ENCODE peak calls at places on chromosomes 6 and 20, in four cellular contexts. E is H1, D is mesenchymal stem cell, G is neuronal stem cell. R is an unnamed sample.
A peak's percentile ranks its signal among the peaks of the same experiment; 100 is the strongest.

GRCh38 chr6:111625511-111626331 is 20.0 kb upstream of the TRAF3IP2 start:
- DNase-seq in E (no peak), D (peak; percentile 14), G (no peak), R (no peak)

GRCh38 chr6:2110504-2110903 is 134.9 kb downstream of the GMDS start:
- DNase-seq in E (no peak), D (peak; percentile 4), G (no peak), R (no peak)

GRCh38 chr20:59693587-59693986 is 89.2 kb downstream of the PHACTR3 start:
- DNase-seq in E (no peak), D (no peak), G (no peak), R (no peak)

GRCh38 chr6:72182337-72183246 is 296.2 kb downstream of the RIMS1 start:
- DNase-seq in E (peak; percentile 38), D (peak; percentile 33), G (peak; percentile 58), R (peak; percentile 79)

GRCh38 chr6:81553246-81553645 is 199.2 kb downstream of the TENT5A start:
- DNase-seq in E (no peak), D (no peak), G (no peak), R (no peak)

GRCh38 chr6:117706504-117706903 is 31.2 kb downstream of the NUS1 start:
- DNase-seq in E (no peak), D (no peak), G (no peak), R (no peak)

GRCh38 chr6:3484240-3484639 is 27.4 kb upstream of the SLC22A23 start:
- DNase-seq in E (no peak), D (peak; percentile 70), G (no peak), R (no peak)

GRCh38 chr6:167921831-167922230 is 75.6 kb upstream of the KIF25 start:
- DNase-seq in E (no peak), D (no peak), G (no peak), R (no peak)

GRCh38 chr6:52509281-52510212 is 67.3 kb downstream of the TRAM2 start:
- DNase-seq in E (no peak), D (no peak), G (no peak), R (no peak)

GRCh38 chr6:36596359-36596758 is 2.2 kb downstream of the SRSF3 start:
- DNase-seq in E (no peak), D (no peak), G (no peak), R (no peak)

GRCh38 chr20:37336369-37337207 is 9.4 kb upstream of the SRC start:
- DNase-seq in E (no peak), D (peak; percentile 71), G (no peak), R (peak; percentile 72)

GRCh38 chr20:50635676-50636600 is 55.4 kb downstream of the RIPOR3 start:
- DNase-seq in E (no peak), D (peak; percentile 88), G (no peak), R (peak; percentile 94)

GRCh38 chr6:7138921-7139358 is 31.2 kb downstream of the RREB1 start:
- DNase-seq in E (no peak), D (no peak), G (no peak), R (peak; percentile 64)

GRCh38 chr20:34240698-34241615 is at the start of gene ASIP:
- DNase-seq in E (no peak), D (no peak), G (no peak), R (no peak)

GRCh38 chr20:34235875-34236274 is 5.3 kb upstream of the ASIP start:
- DNase-seq in E (no peak), D (no peak), G (no peak), R (no peak)

GRCh38 chr20:34242879-34243278 is 1.7 kb downstream of the ASIP start:
- DNase-seq in E (no peak), D (no peak), G (no peak), R (no peak)

GRCh38 chr20:34237942-34238341 is 3.3 kb upstream of the ASIP start:
- DNase-seq in E (no peak), D (no peak), G (no peak), R (no peak)

GRCh38 chr20:34240121-34240520 is 1.1 kb upstream of the ASIP start:
- DNase-seq in E (no peak), D (no peak), G (no peak), R (no peak)
- H2BK15ac ChIP-seq in E (no peak overlapping the region), D (no peak overlapping the region), G (no peak overlapping the region), R (no peak overlapping the region)

GRCh38 chr6:12024715-12025434 is 12.8 kb downstream of the HIVEP1 start:
- DNase-seq in E (no peak), D (peak; percentile 86), G (no peak), R (no peak)
- H3K14ac ChIP-seq in E (no peak overlapping the region), D (no peak overlapping the region), G (no peak overlapping the region), R (no peak overlapping the region)

GRCh38 chr6:50840814-50841192 is 22.1 kb downstream of the TFAP2B start:
- DNase-seq in E (no peak), D (no peak), G (no peak), R (no peak)

GRCh38 chr6:50843842-50844241 is 25.2 kb downstream of the TFAP2B start:
- DNase-seq in E (no peak), D (no peak), G (no peak), R (peak; percentile 93)

GRCh38 chr6:50842861-50843384 is 24.3 kb downstream of the TFAP2B start:
- DNase-seq in E (no peak), D (no peak), G (no peak), R (peak; percentile 78)

GRCh38 chr6:50840112-50840813 is 21.6 kb downstream of the TFAP2B start:
- DNase-seq in E (no peak), D (no peak), G (no peak), R (peak; percentile 34)

DNA sequence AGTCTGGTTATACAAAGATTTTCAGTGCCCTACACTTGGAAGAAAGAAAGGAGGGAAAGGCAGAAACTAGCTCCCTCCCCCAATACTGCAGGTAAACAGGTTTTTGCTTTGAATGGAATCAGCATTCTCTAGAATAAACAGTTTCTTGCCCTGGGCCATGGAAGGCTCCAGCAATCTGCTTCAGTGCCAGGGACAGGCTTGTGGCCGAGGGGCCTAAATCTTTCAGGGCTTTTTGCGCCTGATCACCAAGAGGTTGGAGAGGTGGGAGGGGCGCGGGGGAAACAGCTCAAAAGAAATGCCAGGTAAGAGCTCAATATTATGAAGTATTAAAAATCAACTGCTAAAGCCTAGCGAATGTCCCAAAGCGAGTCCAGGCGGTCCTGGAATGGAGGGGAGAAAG is 23.8 kb downstream of the TFAP2B start:
- DNase-seq in E (no peak), D (no peak), G (no peak), R (peak; percentile 59)
- H2BK12ac ChIP-seq in E (no peak overlapping the region), D (no peak overlapping the region), G (no peak overlapping the region), R (no peak overlapping the region)

GRCh38 chr6:41938590-41938989 is 3.0 kb downstream of the CCND3 start:
- DNase-seq in E (no peak), D (no peak), G (no peak), R (no peak)
- H2BK15ac ChIP-seq in E (peak overlapping the region; percentile 97), D (peak overlapping the region; percentile 53), G (no peak overlapping the region), R (no peak overlapping the region)

DNA sequence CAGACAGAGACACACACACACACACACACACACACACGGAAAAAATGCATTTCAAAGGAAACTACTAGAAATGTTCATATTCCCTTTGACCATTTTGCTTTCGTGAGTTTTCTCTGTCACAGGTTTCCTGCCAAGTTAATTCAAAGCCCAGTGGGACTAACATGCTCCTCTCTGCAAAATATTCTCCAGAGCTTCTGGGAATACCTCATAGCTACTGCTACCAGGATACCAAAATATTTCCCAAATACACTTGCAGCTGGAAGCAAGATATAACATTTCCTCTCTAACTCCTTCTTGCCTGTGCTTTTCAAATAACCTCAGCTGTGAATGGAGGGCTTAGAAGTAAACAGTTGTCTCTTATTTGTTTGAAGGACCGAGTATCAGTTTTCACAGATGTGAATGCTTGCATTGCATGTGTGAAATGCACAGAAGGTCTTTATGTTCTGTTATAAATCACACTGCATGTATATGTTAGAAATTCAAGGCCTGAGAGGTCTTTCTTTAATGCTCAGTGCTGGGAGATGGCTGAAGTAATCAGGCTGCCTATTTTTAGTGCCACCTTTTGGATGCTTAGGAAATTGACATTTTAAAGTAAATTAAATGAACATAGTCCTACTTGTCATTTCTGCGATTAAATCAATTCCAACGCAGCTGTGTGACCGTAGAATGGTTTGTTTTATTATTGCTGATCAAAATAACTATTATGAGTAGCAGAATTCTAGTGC is 8.7 kb upstream of the FAM209A start:
- DNase-seq in E (no peak), D (peak; percentile 19), G (no peak), R (no peak)
- H3K14ac ChIP-seq in E (no peak overlapping the region), D (no peak overlapping the region), G (no peak overlapping the region), R (no peak overlapping the region)

GRCh38 chr20:44171775-44172571 is 15.0 kb downstream of the JPH2 start:
- DNase-seq in E (no peak), D (no peak), G (no peak), R (no peak)
- H2BK12ac ChIP-seq in E (no peak overlapping the region), D (no peak overlapping the region), G (no peak overlapping the region), R (no peak overlapping the region)

DNA sequence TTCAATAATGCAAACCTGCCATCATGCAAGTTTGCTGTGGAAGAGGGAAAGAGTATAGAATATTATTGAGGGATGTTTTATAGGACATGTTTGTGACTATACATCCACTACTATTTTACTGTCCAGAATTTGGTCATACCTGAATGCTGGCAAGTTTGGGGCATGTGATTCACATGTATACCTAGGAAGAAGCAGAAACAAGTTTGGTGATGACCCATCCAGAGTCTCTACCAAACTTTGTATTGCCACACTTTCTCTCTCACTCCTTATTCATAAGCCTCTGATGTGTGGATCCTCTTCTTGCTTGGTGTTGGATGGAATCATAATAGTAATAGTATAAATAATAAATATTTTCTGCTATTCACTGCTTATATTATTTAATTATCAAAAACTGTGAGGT is 108.5 kb upstream of the FLRT3 start:
- DNase-seq in E (no peak), D (no peak), G (no peak), R (no peak)
- H2BK15ac ChIP-seq in E (no peak overlapping the region), D (no peak overlapping the region), G (no peak overlapping the region), R (no peak overlapping the region)

GRCh38 chr6:44538131-44538835 is 150.8 kb downstream of the CDC5L start:
- DNase-seq in E (no peak), D (no peak), G (no peak), R (peak; percentile 12)
- H3K14ac ChIP-seq in E (no peak overlapping the region), D (no peak overlapping the region), G (no peak overlapping the region), R (no peak overlapping the region)

GRCh38 chr6:21729431-21729830 is 135.9 kb downstream of the SOX4 start:
- DNase-seq in E (no peak), D (no peak), G (no peak), R (no peak)
- H2BK12ac ChIP-seq in E (no peak overlapping the region), D (no peak overlapping the region), G (no peak overlapping the region), R (no peak overlapping the region)

DNA sequence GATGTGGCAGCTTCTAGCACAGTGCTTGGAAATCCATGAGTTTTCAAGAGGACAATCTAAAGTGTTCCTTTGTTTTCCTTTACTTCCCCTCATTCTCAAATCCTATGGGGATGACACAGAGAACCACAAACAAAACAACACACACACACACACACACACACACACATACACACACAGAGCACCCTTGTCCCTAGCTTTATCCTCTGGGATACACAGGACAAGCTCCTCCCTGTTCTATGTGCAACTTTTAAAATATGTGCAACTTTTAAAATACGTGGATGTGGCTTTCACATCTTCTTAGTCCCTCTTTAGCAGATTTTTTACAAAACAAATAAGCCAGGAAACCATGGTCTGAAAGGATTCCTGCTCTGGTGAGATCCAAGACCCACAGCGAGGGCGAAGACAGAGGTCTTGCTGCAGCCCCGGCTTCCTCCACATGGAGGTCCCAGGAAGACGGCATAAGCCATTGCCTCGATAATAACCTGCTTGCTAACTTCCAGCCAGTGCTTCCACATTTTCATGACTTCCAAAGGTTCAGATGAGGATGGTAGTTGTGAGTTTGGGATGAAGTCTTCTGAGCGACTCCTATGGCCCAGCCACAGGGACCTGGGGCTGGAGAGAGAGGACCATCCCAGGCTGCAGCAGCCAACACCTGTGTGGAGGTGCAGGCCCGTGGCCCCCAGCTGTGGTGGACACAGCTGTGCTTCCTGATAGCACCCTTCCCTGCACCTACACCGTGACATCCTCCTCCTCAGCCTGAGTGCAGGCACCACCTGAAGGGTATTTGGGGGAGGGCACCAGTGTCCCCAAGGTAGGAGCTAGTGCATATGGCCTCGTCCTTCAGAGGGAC is 62.8 kb upstream of the CD93 start:
- DNase-seq in E (no peak), D (no peak), G (no peak), R (peak; percentile 10)
- H2BK15ac ChIP-seq in E (peak overlapping the region; percentile 29), D (peak overlapping the region; percentile 60), G (no peak overlapping the region), R (no peak overlapping the region)

R was measured in H9.